ENCODE peak calls at places on chromosomes 16 and 17, in seven cellular contexts. One of them, this sample, is unnamed.

GRCh38 chr17:1627987-1628855 is at the start of gene SLC43A2:
- DNase-seq in lung: peak
- DNase-seq in lower leg skin: peak
- DNase-seq in A549: peak
- DNase-seq in esophagus squamous epithelium: no peak
- DNase-seq in psoas muscle: peak
- DNase-seq in brain microvascular endothelial cell: peak
- DNase-seq in this sample: peak

GRCh38 chr16:912684-913613 is 57.8 kb downstream of the LMF1 start:
- DNase-seq in lower leg skin: no peak
- DNase-seq in brain microvascular endothelial cell: no peak
- DNase-seq in esophagus squamous epithelium: no peak
- DNase-seq in psoas muscle: no peak
- DNase-seq in lung: no peak
- DNase-seq in A549: no peak
- DNase-seq in this sample: no peak

GRCh38 chr17:69060835-69061234 is at the start of gene ABCA9:
- DNase-seq in lung: no peak
- DNase-seq in A549: no peak
- DNase-seq in psoas muscle: no peak
- DNase-seq in lower leg skin: peak
- DNase-seq in brain microvascular endothelial cell: peak
- DNase-seq in esophagus squamous epithelium: no peak
- DNase-seq in this sample: peak

GRCh38 chr16:2709588-2709984 is 10.4 kb downstream of the PRSS27 start:
- DNase-seq in esophagus squamous epithelium: no peak
- DNase-seq in psoas muscle: no peak
- DNase-seq in brain microvascular endothelial cell: no peak
- DNase-seq in lung: no peak
- DNase-seq in lower leg skin: no peak
- DNase-seq in A549: no peak
- DNase-seq in this sample: no peak

GRCh38 chr16:53502331-53503269 is at the start of gene AKTIP:
- DNase-seq in brain microvascular endothelial cell: peak
- DNase-seq in lung: peak
- DNase-seq in psoas muscle: peak
- DNase-seq in lower leg skin: no peak
- DNase-seq in esophagus squamous epithelium: no peak
- DNase-seq in A549: no peak
- DNase-seq in this sample: peak

GRCh38 chr16:3112058-3112880 is at the start of gene ZNF205:
- DNase-seq in psoas muscle: peak
- DNase-seq in lung: peak
- DNase-seq in A549: peak
- DNase-seq in lower leg skin: peak
- DNase-seq in esophagus squamous epithelium: no peak
- DNase-seq in brain microvascular endothelial cell: peak
- DNase-seq in this sample: peak

GRCh38 chr17:50842506-50843149 is 7.2 kb downstream of the WFIKKN2 start:
- DNase-seq in lower leg skin: no peak
- DNase-seq in psoas muscle: no peak
- DNase-seq in lung: no peak
- DNase-seq in A549: no peak
- DNase-seq in esophagus squamous epithelium: no peak
- DNase-seq in brain microvascular endothelial cell: no peak
- DNase-seq in this sample: no peak

GRCh38 chr16:17555176-17555575 is 84.4 kb upstream of the XYLT1 start:
- DNase-seq in lung: no peak
- DNase-seq in psoas muscle: no peak
- DNase-seq in lower leg skin: no peak
- DNase-seq in A549: no peak
- DNase-seq in brain microvascular endothelial cell: peak
- DNase-seq in esophagus squamous epithelium: no peak
- DNase-seq in this sample: peak

GRCh38 chr17:1894753-1895339 is 65.0 kb downstream of the RPA1 start:
- DNase-seq in brain microvascular endothelial cell: no peak
- DNase-seq in A549: no peak
- DNase-seq in lung: peak
- DNase-seq in lower leg skin: no peak
- DNase-seq in esophagus squamous epithelium: no peak
- DNase-seq in psoas muscle: no peak
- DNase-seq in this sample: no peak

GRCh38 chr17:78883090-78883532 is 19.9 kb downstream of the CEP295NL start:
- DNase-seq in psoas muscle: peak
- DNase-seq in A549: peak
- DNase-seq in lower leg skin: peak
- DNase-seq in lung: peak
- DNase-seq in brain microvascular endothelial cell: peak
- DNase-seq in esophagus squamous epithelium: no peak
- DNase-seq in this sample: peak

DNA sequence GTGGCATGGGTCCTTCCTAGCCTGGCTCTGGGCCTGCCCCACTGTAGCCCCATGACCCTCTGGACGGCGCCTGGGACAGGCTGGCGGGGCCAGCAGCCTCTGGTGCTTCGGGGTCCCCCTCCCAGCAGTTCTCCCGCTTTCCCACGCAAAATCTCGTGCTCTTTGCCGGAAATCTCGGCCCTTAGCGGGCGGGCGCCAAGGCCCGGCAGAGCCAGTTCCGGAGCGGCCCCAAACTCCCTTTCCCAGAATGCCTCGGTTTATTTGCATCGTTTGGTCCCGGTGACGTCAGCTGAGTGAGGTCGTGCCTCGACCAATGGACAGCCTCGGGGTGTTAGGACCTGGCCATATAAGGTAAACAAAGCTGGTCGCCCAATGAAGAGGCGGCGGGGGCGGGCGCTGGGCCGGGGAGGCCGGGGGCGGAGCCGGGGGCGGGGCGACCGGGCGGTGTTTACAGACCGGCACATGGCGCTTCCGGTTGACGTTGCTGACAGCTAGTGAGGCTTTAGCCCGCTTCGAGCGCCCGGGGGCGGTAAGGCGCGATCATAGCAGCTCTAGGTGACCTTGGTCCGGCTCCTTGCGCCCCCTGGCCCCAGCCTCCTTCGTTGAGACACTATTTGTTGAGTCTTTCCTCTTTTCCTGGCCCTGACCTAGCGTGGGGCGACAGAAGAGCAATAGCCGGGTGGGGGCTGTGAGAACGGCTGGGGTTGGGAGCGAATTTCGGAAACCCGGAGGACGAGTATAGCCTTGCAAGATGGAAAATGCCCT is 1.5 kb upstream of the UBALD1 start:
- DNase-seq in esophagus squamous epithelium: peak
- DNase-seq in lung: peak
- DNase-seq in lower leg skin: peak
- DNase-seq in psoas muscle: peak
- DNase-seq in brain microvascular endothelial cell: peak
- DNase-seq in A549: peak
- DNase-seq in this sample: peak
- TF ChIP-seq CTCF in esophagus squamous epithelium: no peak
- TF ChIP-seq CTCF in lung: peak
- TF ChIP-seq CTCF in lower leg skin: no peak
- TF ChIP-seq CTCF in psoas muscle: peak
- TF ChIP-seq CTCF in brain microvascular endothelial cell: peak
- TF ChIP-seq CTCF in A549: peak
- TF ChIP-seq CTCF in this sample: peak

GRCh38 chr17:75151893-75152292 is 2.4 kb downstream of the JPT1 start:
- DNase-seq in brain microvascular endothelial cell: no peak
- DNase-seq in lower leg skin: no peak
- DNase-seq in lung: no peak
- DNase-seq in psoas muscle: no peak
- DNase-seq in esophagus squamous epithelium: no peak
- DNase-seq in A549: no peak
- DNase-seq in this sample: no peak
- H3K4me3 ChIP-seq in brain microvascular endothelial cell: no peak
- H3K4me3 ChIP-seq in lower leg skin: no peak
- H3K4me3 ChIP-seq in lung: no peak
- H3K4me3 ChIP-seq in psoas muscle: peak
- H3K4me3 ChIP-seq in esophagus squamous epithelium: no peak
- H3K4me3 ChIP-seq in A549: peak
- H3K4me3 ChIP-seq in this sample: no peak

GRCh38 chr17:37702605-37703004 is 42.3 kb downstream of the HNF1B start:
- DNase-seq in psoas muscle: no peak
- DNase-seq in esophagus squamous epithelium: no peak
- DNase-seq in A549: peak
- DNase-seq in brain microvascular endothelial cell: peak
- DNase-seq in lung: no peak
- DNase-seq in lower leg skin: no peak
- DNase-seq in this sample: peak
- TF ChIP-seq CTCF in psoas muscle: no peak
- TF ChIP-seq CTCF in esophagus squamous epithelium: no peak
- TF ChIP-seq CTCF in A549: peak
- TF ChIP-seq CTCF in brain microvascular endothelial cell: no peak
- TF ChIP-seq CTCF in lung: no peak
- TF ChIP-seq CTCF in lower leg skin: no peak
- TF ChIP-seq CTCF in this sample: no peak

DNA sequence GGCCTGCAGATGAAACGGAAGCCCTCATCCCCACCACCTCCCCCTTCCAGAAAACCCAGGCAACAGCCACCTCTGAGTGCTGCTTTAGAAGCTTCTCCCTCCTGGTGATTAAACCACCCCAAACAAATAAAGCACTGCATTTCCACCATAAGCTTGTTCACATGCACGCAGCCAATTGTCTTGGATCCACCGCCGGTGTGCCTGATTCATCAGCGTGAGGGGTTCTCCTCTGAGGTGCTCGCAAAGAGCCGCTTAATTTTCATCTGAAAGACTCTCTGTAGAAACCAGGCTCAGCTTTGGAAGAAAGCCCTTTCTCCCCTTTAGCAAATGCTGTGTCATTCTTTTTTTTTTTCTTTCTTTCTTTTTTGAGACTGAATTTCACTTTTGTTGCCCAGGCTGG is 155.2 kb upstream of the EEF2KMT start:
- DNase-seq in psoas muscle: no peak
- DNase-seq in brain microvascular endothelial cell: no peak
- DNase-seq in A549: no peak
- DNase-seq in esophagus squamous epithelium: no peak
- DNase-seq in lung: no peak
- DNase-seq in lower leg skin: no peak
- DNase-seq in this sample: no peak
- H3K4me3 ChIP-seq in psoas muscle: no peak
- H3K4me3 ChIP-seq in brain microvascular endothelial cell: no peak
- H3K4me3 ChIP-seq in A549: no peak
- H3K4me3 ChIP-seq in esophagus squamous epithelium: no peak
- H3K4me3 ChIP-seq in lung: no peak
- H3K4me3 ChIP-seq in lower leg skin: no peak
- H3K4me3 ChIP-seq in this sample: no peak

GRCh38 chr17:22512997-22513538 is 820.7 kb downstream of the KCNJ18 start:
- DNase-seq in lung: no peak
- DNase-seq in psoas muscle: no peak
- DNase-seq in lower leg skin: no peak
- DNase-seq in brain microvascular endothelial cell: no peak
- DNase-seq in esophagus squamous epithelium: no peak
- DNase-seq in A549: no peak
- DNase-seq in this sample: no peak
- TF ChIP-seq CTCF in lung: no peak
- TF ChIP-seq CTCF in psoas muscle: no peak
- TF ChIP-seq CTCF in lower leg skin: no peak
- TF ChIP-seq CTCF in brain microvascular endothelial cell: no peak
- TF ChIP-seq CTCF in esophagus squamous epithelium: no peak
- TF ChIP-seq CTCF in A549: no peak
- TF ChIP-seq CTCF in this sample: no peak

GRCh38 chr17:41919165-41919817 is 540 bp upstream of the ACLY start:
- DNase-seq in psoas muscle: no peak
- DNase-seq in lower leg skin: peak
- DNase-seq in A549: peak
- DNase-seq in lung: no peak
- DNase-seq in esophagus squamous epithelium: no peak
- DNase-seq in brain microvascular endothelial cell: no peak
- DNase-seq in this sample: no peak

GRCh38 chr17:41917957-41918391 is 777 bp downstream of the ACLY start:
- DNase-seq in lung: peak
- DNase-seq in A549: no peak
- DNase-seq in lower leg skin: peak
- DNase-seq in psoas muscle: peak
- DNase-seq in brain microvascular endothelial cell: peak
- DNase-seq in esophagus squamous epithelium: no peak
- DNase-seq in this sample: peak

GRCh38 chr17:41918392-41919164 is at the start of gene ACLY:
- DNase-seq in A549: peak
- DNase-seq in esophagus squamous epithelium: peak
- DNase-seq in brain microvascular endothelial cell: peak
- DNase-seq in psoas muscle: peak
- DNase-seq in lung: peak
- DNase-seq in lower leg skin: peak
- DNase-seq in this sample: peak

GRCh38 chr17:41920580-41920955 is 1.8 kb upstream of the ACLY start:
- DNase-seq in lower leg skin: no peak
- DNase-seq in brain microvascular endothelial cell: no peak
- DNase-seq in esophagus squamous epithelium: no peak
- DNase-seq in psoas muscle: no peak
- DNase-seq in A549: no peak
- DNase-seq in lung: no peak
- DNase-seq in this sample: no peak

GRCh38 chr17:41919840-41920579 is 1.3 kb upstream of the ACLY start:
- DNase-seq in esophagus squamous epithelium: no peak
- DNase-seq in lower leg skin: no peak
- DNase-seq in lung: peak
- DNase-seq in brain microvascular endothelial cell: no peak
- DNase-seq in psoas muscle: peak
- DNase-seq in A549: no peak
- DNase-seq in this sample: peak
- H3K4me3 ChIP-seq in esophagus squamous epithelium: peak
- H3K4me3 ChIP-seq in lower leg skin: no peak
- H3K4me3 ChIP-seq in lung: no peak
- H3K4me3 ChIP-seq in brain microvascular endothelial cell: no peak
- H3K4me3 ChIP-seq in psoas muscle: peak
- H3K4me3 ChIP-seq in A549: peak
- H3K4me3 ChIP-seq in this sample: no peak

GRCh38 chr17:53757559-53757958 is 65.2 kb upstream of the KIF2B start:
- DNase-seq in brain microvascular endothelial cell: no peak
- DNase-seq in lung: no peak
- DNase-seq in esophagus squamous epithelium: no peak
- DNase-seq in lower leg skin: no peak
- DNase-seq in A549: no peak
- DNase-seq in psoas muscle: no peak
- DNase-seq in this sample: no peak
- TF ChIP-seq CTCF in brain microvascular endothelial cell: no peak
- TF ChIP-seq CTCF in lung: no peak
- TF ChIP-seq CTCF in esophagus squamous epithelium: no peak
- TF ChIP-seq CTCF in lower leg skin: no peak
- TF ChIP-seq CTCF in A549: no peak
- TF ChIP-seq CTCF in psoas muscle: no peak
- TF ChIP-seq CTCF in this sample: no peak

DNA sequence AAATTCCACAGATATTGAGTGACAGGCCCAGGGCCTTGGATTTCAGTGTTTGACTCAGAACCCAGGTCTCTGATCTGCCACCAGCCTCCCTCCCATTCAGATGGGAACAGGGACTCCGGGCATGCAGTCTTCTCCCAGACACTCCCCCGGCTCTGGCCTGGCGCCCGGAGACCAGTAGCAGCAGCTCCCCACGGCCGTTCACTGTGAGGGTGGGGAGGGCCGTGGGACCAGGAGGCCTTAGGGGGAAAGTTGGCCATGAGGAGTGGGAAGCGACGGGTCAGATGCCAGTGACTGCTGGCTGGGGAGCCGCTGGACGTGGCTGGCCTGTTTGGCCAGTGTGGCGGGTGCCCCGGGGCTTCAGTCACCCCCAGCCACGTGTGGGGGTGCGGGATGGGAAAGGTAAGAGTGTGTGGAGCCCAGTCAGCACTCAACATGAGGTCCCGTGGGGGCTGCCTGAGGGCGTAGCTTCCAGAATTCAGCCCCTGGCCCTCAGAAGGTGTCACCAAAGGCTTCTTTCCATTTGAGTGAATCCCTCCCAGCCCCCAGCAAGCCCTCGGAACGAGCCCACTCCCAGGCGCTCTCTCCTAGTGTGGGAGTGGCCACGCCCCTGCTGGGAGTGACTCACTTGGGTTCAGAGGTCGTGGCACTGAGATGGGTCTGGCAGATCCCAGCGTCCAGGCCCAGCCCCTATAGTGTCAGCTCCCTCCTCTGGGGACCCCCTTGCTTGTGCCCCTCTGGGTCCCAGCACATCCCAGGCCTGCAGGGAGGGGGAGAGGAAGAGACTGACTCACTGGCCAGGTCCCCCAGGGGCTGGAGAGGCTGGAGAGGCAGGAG is 309.4 kb downstream of the SEC14L1 start:
- DNase-seq in esophagus squamous epithelium: no peak
- DNase-seq in A549: peak
- DNase-seq in brain microvascular endothelial cell: peak
- DNase-seq in psoas muscle: peak
- DNase-seq in lower leg skin: peak
- DNase-seq in lung: no peak
- DNase-seq in this sample: peak
- H3K4me3 ChIP-seq in esophagus squamous epithelium: peak
- H3K4me3 ChIP-seq in A549: no peak
- H3K4me3 ChIP-seq in brain microvascular endothelial cell: peak
- H3K4me3 ChIP-seq in psoas muscle: peak
- H3K4me3 ChIP-seq in lower leg skin: no peak
- H3K4me3 ChIP-seq in lung: no peak
- H3K4me3 ChIP-seq in this sample: peak